ENCODE peak calls at places on chromosome 14, in seven cellular contexts. W is A549, T is transverse colon, J is tibial nerve, V is SK-N-SH, G is HepG2, K is ovary. X is an unnamed sample.

GRCh38 chr14:92651793-92652382 is 96.5 kb downstream of the LGMN start:
- DNase-seq in W (no peak), T (peak; percentile 44), J (peak; percentile 34), V (no peak), G (no peak), K (peak; percentile 19), X (peak; percentile 85)

GRCh38 chr14:31166271-31166561 is 41.4 kb downstream of the HECTD1 start:
- DNase-seq in W (no peak), T (no peak), J (no peak), V (no peak), G (no peak), K (no peak), X (no peak)

GRCh38 chr14:26917086-26917485 is 319.3 kb upstream of the NOVA1 start:
- DNase-seq in W (no peak), T (no peak), J (no peak), V (peak; percentile 1), G (peak; percentile 28), K (no peak), X (no peak)

GRCh38 chr14:97723834-97724770 is 926.9 kb downstream of the VRK1 start:
- DNase-seq in W (no peak), T (no peak), J (no peak), V (no peak), G (no peak), K (no peak), X (no peak)

GRCh38 chr14:31287294-31287972 is 79.8 kb upstream of the HECTD1 start:
- DNase-seq in W (no peak), T (no peak), J (no peak), V (no peak), G (no peak), K (no peak), X (no peak)

GRCh38 chr14:77498120-77498979 is at the start of gene ISM2:
- DNase-seq in W (peak; percentile 43), T (peak; percentile 28), J (no peak), V (peak; percentile 86), G (peak; percentile 44), K (no peak), X (peak; percentile 61)

GRCh38 chr14:37196604-37197420 is 925 bp upstream of the MIPOL1 start:
- DNase-seq in W (no peak), T (no peak), J (no peak), V (no peak), G (no peak), K (no peak), X (no peak)

GRCh38 chr14:101947577-101947903 is 16.8 kb upstream of the DYNC1H1 start:
- DNase-seq in W (no peak), T (no peak), J (no peak), V (peak; percentile 45), G (no peak), K (no peak), X (no peak)

GRCh38 chr14:70641548-70642312 is at the start of gene TTC9:
- DNase-seq in W (peak; percentile 52), T (peak; percentile 22), J (no peak), V (peak; percentile 89), G (no peak), K (no peak), X (no peak)

GRCh38 chr14:104114421-104115130 is 23.8 kb upstream of the KIF26A start:
- DNase-seq in W (no peak), T (no peak), J (no peak), V (peak; percentile 36), G (no peak), K (peak; percentile 7), X (no peak)

GRCh38 chr14:37202265-37202664 is 4.5 kb downstream of the MIPOL1 start:
- DNase-seq in W (no peak), T (no peak), J (no peak), V (no peak), G (no peak), K (no peak), X (no peak)

GRCh38 chr14:103528158-103528511 is 861 bp upstream of the TRMT61A start:
- DNase-seq in W (no peak), T (peak; percentile 56), J (no peak), V (no peak), G (no peak), K (no peak), X (peak; percentile 73)

GRCh38 chr14:55094630-55095157 is 34.4 kb upstream of the LGALS3 start:
- DNase-seq in W (no peak), T (no peak), J (no peak), V (no peak), G (no peak), K (no peak), X (no peak)

GRCh38 chr14:52071675-52072074 is 2.8 kb upstream of the NID2 start:
- DNase-seq in W (no peak), T (no peak), J (no peak), V (no peak), G (no peak), K (no peak), X (no peak)

GRCh38 chr14:103512701-103513611 is 9.7 kb downstream of the CKB start:
- DNase-seq in W (no peak), T (peak; percentile 69), J (no peak), V (no peak), G (no peak), K (no peak), X (peak; percentile 92)

GRCh38 chr14:96055753-96056508 is 16.8 kb downstream of the C14orf132 start:
- DNase-seq in W (no peak), T (no peak), J (no peak), V (no peak), G (no peak), K (no peak), X (no peak)

GRCh38 chr14:85437143-85437542 is 92.8 kb upstream of the FLRT2 start:
- DNase-seq in W (peak; percentile 41), T (no peak), J (no peak), V (no peak), G (peak; percentile 24), K (no peak), X (no peak)

GRCh38 chr14:39773387-39773786 is 341.2 kb upstream of the FBXO33 start:
- DNase-seq in W (no peak), T (no peak), J (no peak), V (no peak), G (no peak), K (no peak), X (no peak)

GRCh38 chr14:39766397-39767000 is 334.3 kb upstream of the FBXO33 start:
- DNase-seq in W (no peak), T (no peak), J (no peak), V (no peak), G (no peak), K (no peak), X (no peak)

GRCh38 chr14:39765676-39766075 is 333.4 kb upstream of the FBXO33 start:
- DNase-seq in W (no peak), T (no peak), J (no peak), V (no peak), G (no peak), K (no peak), X (no peak)

GRCh38 chr14:39763402-39763890 is 331.2 kb upstream of the FBXO33 start:
- DNase-seq in W (no peak), T (no peak), J (no peak), V (no peak), G (no peak), K (no peak), X (no peak)

GRCh38 chr14:39768579-39768978 is 336.3 kb upstream of the FBXO33 start:
- DNase-seq in W (no peak), T (no peak), J (no peak), V (no peak), G (no peak), K (no peak), X (no peak)
- TF ChIP-seq EP300 in W (no peak), T (no peak), J (no peak), V (no peak), G (no peak), K (no peak), X (no peak)

DNA sequence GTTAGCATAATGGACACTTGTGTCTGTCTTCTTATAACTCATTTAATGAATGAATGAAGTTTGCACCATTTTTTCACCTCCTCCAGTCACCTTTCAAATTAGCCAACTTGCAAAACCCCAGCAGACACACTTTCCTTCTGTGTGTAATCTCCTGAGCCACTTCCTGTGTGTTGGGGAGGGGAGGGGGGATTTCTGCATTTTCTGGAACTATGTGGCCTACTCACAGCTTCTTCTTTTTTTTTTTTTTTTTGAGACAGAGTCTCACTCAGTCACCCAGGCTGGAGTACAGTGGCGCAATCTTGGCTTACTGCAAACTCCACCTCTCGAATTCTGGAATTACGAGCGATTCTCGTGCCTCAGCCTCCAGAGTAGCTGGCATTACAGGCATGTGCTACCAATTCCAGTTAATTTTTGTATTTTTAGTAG is 4.1 kb upstream of the SERPINA1 start:
- DNase-seq in W (no peak), T (no peak), J (no peak), V (no peak), G (peak; percentile 59), K (no peak), X (peak; percentile 67)
- TF ChIP-seq EP300 in W (no peak), T (no peak), J (no peak), V (no peak), G (no peak), K (no peak), X (no peak)

GRCh38 chr14:75806247-75806876 is 145.3 kb downstream of the TTLL5 start:
- DNase-seq in W (no peak), T (no peak), J (no peak), V (no peak), G (no peak), K (no peak), X (no peak)

GRCh38 chr14:75811136-75811839 is 150.2 kb downstream of the TTLL5 start:
- DNase-seq in W (no peak), T (no peak), J (no peak), V (no peak), G (no peak), K (no peak), X (no peak)

GRCh38 chr14:75812592-75812991 is 151.5 kb downstream of the TTLL5 start:
- DNase-seq in W (no peak), T (no peak), J (no peak), V (no peak), G (no peak), K (no peak), X (no peak)

GRCh38 chr14:75811862-75812505 is 150.9 kb downstream of the TTLL5 start:
- DNase-seq in W (no peak), T (no peak), J (no peak), V (peak; percentile 9), G (no peak), K (no peak), X (no peak)
- TF ChIP-seq EP300 in W (no peak), T (no peak), J (no peak), V (no peak), G (no peak), K (no peak), X (no peak)

DNA sequence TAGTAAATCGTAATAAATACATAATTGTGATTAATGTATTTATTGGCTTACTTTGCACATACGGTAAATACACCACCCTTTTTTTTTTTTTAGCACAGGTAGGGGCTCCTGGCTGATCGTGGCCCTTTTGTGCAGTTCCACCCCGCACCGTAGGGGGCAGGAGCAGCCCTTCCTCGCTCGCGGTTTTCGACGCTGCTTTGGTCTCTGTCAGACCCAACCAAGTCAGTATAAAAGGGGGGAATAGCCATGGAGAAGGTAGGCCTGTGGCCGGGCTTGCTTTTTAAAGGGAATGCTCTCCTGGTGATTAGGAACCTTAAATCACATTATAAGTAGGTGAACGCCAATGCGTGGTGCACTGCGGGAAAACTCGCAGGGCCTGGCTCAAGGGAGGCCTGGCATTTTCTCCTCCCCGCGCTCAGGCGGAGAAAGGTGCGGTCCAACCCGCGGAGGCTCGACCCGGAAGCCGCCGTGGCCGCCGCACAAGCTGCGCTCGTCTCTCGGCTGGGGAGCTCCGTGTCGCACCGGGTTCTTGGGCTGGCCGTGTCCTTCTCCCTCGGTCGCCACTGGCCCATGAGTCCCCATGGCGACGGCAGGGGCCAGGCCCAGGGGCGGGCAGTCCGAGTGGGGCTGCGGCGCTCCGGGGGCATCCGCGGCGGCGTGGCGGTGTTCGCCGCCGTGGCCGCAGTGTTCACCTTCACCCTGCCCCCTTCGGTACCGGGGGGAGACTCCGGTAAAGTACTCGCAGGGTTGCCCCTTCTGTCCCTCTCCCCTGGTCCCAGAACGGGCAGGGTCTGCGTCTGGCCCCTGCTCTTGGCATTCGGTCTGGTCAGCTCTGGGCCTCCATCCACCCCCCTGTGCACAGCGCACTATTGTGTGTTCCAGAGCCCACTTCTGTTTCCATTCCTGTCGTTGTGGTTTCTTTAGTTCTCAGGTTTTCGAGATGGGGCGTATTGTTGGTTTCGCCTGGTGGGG is at the start of gene TMEM260:
- DNase-seq in W (peak; percentile 84), T (peak; percentile 91), J (peak; percentile 69), V (peak; percentile 89), G (peak; percentile 81), K (peak; percentile 74), X (peak; percentile 88)
- TF ChIP-seq EP300 in W (no peak), T (no peak), J (peak; percentile 68), V (peak; percentile 48), G (no peak), K (no peak), X (no peak)

X was measured in sigmoid colon.